ENCODE peak calls at places on chromosome 6, in nine cellular contexts. One of them, this sample, is unnamed.

GRCh38 chr6:85470023-85470410 is 20.1 kb downstream of the NT5E start:
- DNase-seq in neuronal stem cell: no peak
- DNase-seq in AML-193: peak; percentile 81
- DNase-seq in activated T-cell treated with anti-CD3 and anti-CD28 coated beads for 24 hours: no peak
- DNase-seq in HFF-Myc: no peak
- DNase-seq in activated CD4-positive, CD25-positive, alpha-beta regulatory T cell: no peak
- DNase-seq in mesenchymal stem cell: peak; percentile 44
- DNase-seq in endothelial cell: no peak
- DNase-seq in stimulated activated CD4-positive, alpha-beta T cell treated with anti-CD3 and anti-CD28 coated beads, TNF-alpha, amount 100 ng/mL, for 1 hour: no peak
- DNase-seq in this sample: no peak

GRCh38 chr6:145814501-145815350 is at the start of gene FBXO30:
- DNase-seq in neuronal stem cell: peak; percentile 90
- DNase-seq in AML-193: peak; percentile 88
- DNase-seq in activated T-cell treated with anti-CD3 and anti-CD28 coated beads for 24 hours: peak; percentile 82
- DNase-seq in HFF-Myc: peak; percentile 39
- DNase-seq in activated CD4-positive, CD25-positive, alpha-beta regulatory T cell: peak; percentile 92
- DNase-seq in mesenchymal stem cell: peak; percentile 91
- DNase-seq in endothelial cell: peak; percentile 91
- DNase-seq in stimulated activated CD4-positive, alpha-beta T cell treated with anti-CD3 and anti-CD28 coated beads, TNF-alpha, amount 100 ng/mL, for 1 hour: peak; percentile 46
- DNase-seq in this sample: peak; percentile 93

GRCh38 chr6:157430834-157431233 is 49.8 kb downstream of the ZDHHC14 start:
- DNase-seq in neuronal stem cell: no peak
- DNase-seq in AML-193: no peak
- DNase-seq in activated T-cell treated with anti-CD3 and anti-CD28 coated beads for 24 hours: no peak
- DNase-seq in HFF-Myc: no peak
- DNase-seq in activated CD4-positive, CD25-positive, alpha-beta regulatory T cell: no peak
- DNase-seq in mesenchymal stem cell: no peak
- DNase-seq in endothelial cell: no peak
- DNase-seq in stimulated activated CD4-positive, alpha-beta T cell treated with anti-CD3 and anti-CD28 coated beads, TNF-alpha, amount 100 ng/mL, for 1 hour: no peak
- DNase-seq in this sample: no peak

GRCh38 chr6:111989743-111990142 is 64.2 kb upstream of the CCN6 start:
- DNase-seq in neuronal stem cell: no peak
- DNase-seq in AML-193: no peak
- DNase-seq in activated T-cell treated with anti-CD3 and anti-CD28 coated beads for 24 hours: no peak
- DNase-seq in HFF-Myc: no peak
- DNase-seq in activated CD4-positive, CD25-positive, alpha-beta regulatory T cell: no peak
- DNase-seq in mesenchymal stem cell: no peak
- DNase-seq in endothelial cell: no peak
- DNase-seq in stimulated activated CD4-positive, alpha-beta T cell treated with anti-CD3 and anti-CD28 coated beads, TNF-alpha, amount 100 ng/mL, for 1 hour: no peak
- DNase-seq in this sample: no peak

GRCh38 chr6:43950731-43951062 is 176.6 kb downstream of the MRPL14 start:
- DNase-seq in neuronal stem cell: no peak
- DNase-seq in AML-193: no peak
- DNase-seq in activated T-cell treated with anti-CD3 and anti-CD28 coated beads for 24 hours: no peak
- DNase-seq in HFF-Myc: no peak
- DNase-seq in activated CD4-positive, CD25-positive, alpha-beta regulatory T cell: no peak
- DNase-seq in mesenchymal stem cell: no peak
- DNase-seq in endothelial cell: no peak
- DNase-seq in stimulated activated CD4-positive, alpha-beta T cell treated with anti-CD3 and anti-CD28 coated beads, TNF-alpha, amount 100 ng/mL, for 1 hour: no peak
- DNase-seq in this sample: no peak

GRCh38 chr6:163311830-163312229 is 102.7 kb upstream of the QKI start:
- DNase-seq in neuronal stem cell: no peak
- DNase-seq in AML-193: no peak
- DNase-seq in activated T-cell treated with anti-CD3 and anti-CD28 coated beads for 24 hours: no peak
- DNase-seq in HFF-Myc: no peak
- DNase-seq in activated CD4-positive, CD25-positive, alpha-beta regulatory T cell: no peak
- DNase-seq in mesenchymal stem cell: peak; percentile 6
- DNase-seq in endothelial cell: no peak
- DNase-seq in stimulated activated CD4-positive, alpha-beta T cell treated with anti-CD3 and anti-CD28 coated beads, TNF-alpha, amount 100 ng/mL, for 1 hour: no peak
- DNase-seq in this sample: no peak

GRCh38 chr6:31070711-31071197 is 41.6 kb downstream of the C6orf15 start:
- DNase-seq in neuronal stem cell: peak; percentile 59
- DNase-seq in AML-193: no peak
- DNase-seq in activated T-cell treated with anti-CD3 and anti-CD28 coated beads for 24 hours: no peak
- DNase-seq in HFF-Myc: no peak
- DNase-seq in activated CD4-positive, CD25-positive, alpha-beta regulatory T cell: no peak
- DNase-seq in mesenchymal stem cell: peak; percentile 83
- DNase-seq in endothelial cell: peak; percentile 26
- DNase-seq in stimulated activated CD4-positive, alpha-beta T cell treated with anti-CD3 and anti-CD28 coated beads, TNF-alpha, amount 100 ng/mL, for 1 hour: no peak
- DNase-seq in this sample: peak; percentile 42

GRCh38 chr6:129672883-129673631 is 36.9 kb downstream of the ARHGAP18 start:
- DNase-seq in neuronal stem cell: no peak
- DNase-seq in AML-193: peak; percentile 26
- DNase-seq in activated T-cell treated with anti-CD3 and anti-CD28 coated beads for 24 hours: no peak
- DNase-seq in HFF-Myc: peak; percentile 78
- DNase-seq in activated CD4-positive, CD25-positive, alpha-beta regulatory T cell: no peak
- DNase-seq in mesenchymal stem cell: peak; percentile 81
- DNase-seq in endothelial cell: no peak
- DNase-seq in stimulated activated CD4-positive, alpha-beta T cell treated with anti-CD3 and anti-CD28 coated beads, TNF-alpha, amount 100 ng/mL, for 1 hour: no peak
- DNase-seq in this sample: no peak

GRCh38 chr6:14567031-14567430 is 449.5 kb downstream of the CD83 start:
- DNase-seq in neuronal stem cell: no peak
- DNase-seq in AML-193: no peak
- DNase-seq in activated T-cell treated with anti-CD3 and anti-CD28 coated beads for 24 hours: no peak
- DNase-seq in HFF-Myc: no peak
- DNase-seq in activated CD4-positive, CD25-positive, alpha-beta regulatory T cell: no peak
- DNase-seq in mesenchymal stem cell: no peak
- DNase-seq in endothelial cell: no peak
- DNase-seq in stimulated activated CD4-positive, alpha-beta T cell treated with anti-CD3 and anti-CD28 coated beads, TNF-alpha, amount 100 ng/mL, for 1 hour: no peak
- DNase-seq in this sample: no peak

GRCh38 chr6:47188588-47189021 is 121.1 kb downstream of the TNFRSF21 start:
- DNase-seq in neuronal stem cell: no peak
- DNase-seq in AML-193: no peak
- DNase-seq in activated T-cell treated with anti-CD3 and anti-CD28 coated beads for 24 hours: no peak
- DNase-seq in HFF-Myc: no peak
- DNase-seq in activated CD4-positive, CD25-positive, alpha-beta regulatory T cell: no peak
- DNase-seq in mesenchymal stem cell: peak; percentile 65
- DNase-seq in endothelial cell: no peak
- DNase-seq in stimulated activated CD4-positive, alpha-beta T cell treated with anti-CD3 and anti-CD28 coated beads, TNF-alpha, amount 100 ng/mL, for 1 hour: no peak
- DNase-seq in this sample: no peak

GRCh38 chr6:35096129-35096852 is 44.8 kb downstream of the TCP11 start:
- DNase-seq in neuronal stem cell: no peak
- DNase-seq in AML-193: no peak
- DNase-seq in activated T-cell treated with anti-CD3 and anti-CD28 coated beads for 24 hours: no peak
- DNase-seq in HFF-Myc: peak; percentile 59
- DNase-seq in activated CD4-positive, CD25-positive, alpha-beta regulatory T cell: no peak
- DNase-seq in mesenchymal stem cell: peak; percentile 88
- DNase-seq in endothelial cell: no peak
- DNase-seq in stimulated activated CD4-positive, alpha-beta T cell treated with anti-CD3 and anti-CD28 coated beads, TNF-alpha, amount 100 ng/mL, for 1 hour: no peak
- DNase-seq in this sample: no peak

GRCh38 chr6:87879144-87879861 is 168.3 kb upstream of the SPACA1 start:
- DNase-seq in neuronal stem cell: no peak
- DNase-seq in AML-193: no peak
- DNase-seq in activated T-cell treated with anti-CD3 and anti-CD28 coated beads for 24 hours: no peak
- DNase-seq in HFF-Myc: peak; percentile 7
- DNase-seq in activated CD4-positive, CD25-positive, alpha-beta regulatory T cell: no peak
- DNase-seq in mesenchymal stem cell: no peak
- DNase-seq in endothelial cell: no peak
- DNase-seq in stimulated activated CD4-positive, alpha-beta T cell treated with anti-CD3 and anti-CD28 coated beads, TNF-alpha, amount 100 ng/mL, for 1 hour: no peak
- DNase-seq in this sample: no peak

GRCh38 chr6:73204252-73204651 is 21.0 kb downstream of the KHDC1L start:
- DNase-seq in neuronal stem cell: no peak
- DNase-seq in AML-193: no peak
- DNase-seq in activated T-cell treated with anti-CD3 and anti-CD28 coated beads for 24 hours: no peak
- DNase-seq in HFF-Myc: no peak
- DNase-seq in activated CD4-positive, CD25-positive, alpha-beta regulatory T cell: no peak
- DNase-seq in mesenchymal stem cell: no peak
- DNase-seq in endothelial cell: no peak
- DNase-seq in stimulated activated CD4-positive, alpha-beta T cell treated with anti-CD3 and anti-CD28 coated beads, TNF-alpha, amount 100 ng/mL, for 1 hour: no peak
- DNase-seq in this sample: no peak

GRCh38 chr6:142833054-142833453 is 111.9 kb downstream of the HIVEP2 start:
- DNase-seq in neuronal stem cell: no peak
- DNase-seq in AML-193: no peak
- DNase-seq in activated T-cell treated with anti-CD3 and anti-CD28 coated beads for 24 hours: no peak
- DNase-seq in HFF-Myc: no peak
- DNase-seq in activated CD4-positive, CD25-positive, alpha-beta regulatory T cell: no peak
- DNase-seq in mesenchymal stem cell: peak; percentile 90
- DNase-seq in endothelial cell: no peak
- DNase-seq in stimulated activated CD4-positive, alpha-beta T cell treated with anti-CD3 and anti-CD28 coated beads, TNF-alpha, amount 100 ng/mL, for 1 hour: no peak
- DNase-seq in this sample: no peak

GRCh38 chr6:113067612-113068262 is 720.6 kb downstream of the RFPL4B start:
- DNase-seq in neuronal stem cell: no peak
- DNase-seq in AML-193: no peak
- DNase-seq in activated T-cell treated with anti-CD3 and anti-CD28 coated beads for 24 hours: no peak
- DNase-seq in HFF-Myc: no peak
- DNase-seq in activated CD4-positive, CD25-positive, alpha-beta regulatory T cell: no peak
- DNase-seq in mesenchymal stem cell: peak; percentile 39
- DNase-seq in endothelial cell: no peak
- DNase-seq in stimulated activated CD4-positive, alpha-beta T cell treated with anti-CD3 and anti-CD28 coated beads, TNF-alpha, amount 100 ng/mL, for 1 hour: no peak
- DNase-seq in this sample: no peak

GRCh38 chr6:20669571-20670314 is 135.5 kb downstream of the CDKAL1 start:
- DNase-seq in neuronal stem cell: no peak
- DNase-seq in AML-193: no peak
- DNase-seq in activated T-cell treated with anti-CD3 and anti-CD28 coated beads for 24 hours: no peak
- DNase-seq in HFF-Myc: no peak
- DNase-seq in activated CD4-positive, CD25-positive, alpha-beta regulatory T cell: no peak
- DNase-seq in mesenchymal stem cell: peak; percentile 41
- DNase-seq in endothelial cell: no peak
- DNase-seq in stimulated activated CD4-positive, alpha-beta T cell treated with anti-CD3 and anti-CD28 coated beads, TNF-alpha, amount 100 ng/mL, for 1 hour: no peak
- DNase-seq in this sample: no peak

GRCh38 chr6:34044945-34045595 is 100.8 kb downstream of the GRM4 start:
- DNase-seq in neuronal stem cell: no peak
- DNase-seq in AML-193: no peak
- DNase-seq in activated T-cell treated with anti-CD3 and anti-CD28 coated beads for 24 hours: no peak
- DNase-seq in HFF-Myc: no peak
- DNase-seq in activated CD4-positive, CD25-positive, alpha-beta regulatory T cell: no peak
- DNase-seq in mesenchymal stem cell: no peak
- DNase-seq in endothelial cell: no peak
- DNase-seq in stimulated activated CD4-positive, alpha-beta T cell treated with anti-CD3 and anti-CD28 coated beads, TNF-alpha, amount 100 ng/mL, for 1 hour: no peak
- DNase-seq in this sample: no peak

This sample was measured in nephron progenitor cell.